ENCODE peak calls at places on chromosomes 3 and 15, in five cellular contexts. E is NCI-H460, O is activated T-cell treated with anti-CD3 and anti-CD28 coated beads for 24 hours, L is AML-193, M is colonic mucosa. Z is an unnamed sample.

GRCh38 chr15:35693286-35693685 is 147.3 kb upstream of the DPH6 start:
- DNase-seq in E (no peak), O (no peak), L (no peak), M (no peak), Z (no peak)

GRCh38 chr15:98906712-98907083 is 100.9 kb downstream of the PGPEP1L start:
- DNase-seq in E (no peak), O (no peak), L (no peak), M (no peak), Z (peak)

GRCh38 chr3:47910777-47911440 is 105.3 kb downstream of the MAP4 start:
- DNase-seq in E (no peak), O (no peak), L (no peak), M (no peak), Z (no peak)

GRCh38 chr3:45143673-45144670 is 2.2 kb downstream of the CDCP1 start:
- DNase-seq in E (no peak), O (no peak), L (no peak), M (no peak), Z (no peak)

GRCh38 chr15:59539799-59540198 is 71.8 kb upstream of the GCNT3 start:
- DNase-seq in E (no peak), O (no peak), L (no peak), M (no peak), Z (no peak)

GRCh38 chr15:50685976-50686467 is 575 bp downstream of the TRPM7 start:
- DNase-seq in E (no peak), O (peak), L (peak), M (no peak), Z (peak)

GRCh38 chr3:27767000-27767399 is 44.9 kb upstream of the EOMES start:
- DNase-seq in E (no peak), O (no peak), L (no peak), M (no peak), Z (no peak)

GRCh38 chr3:18743761-18744160 is 318.6 kb upstream of the SATB1 start:
- DNase-seq in E (no peak), O (no peak), L (no peak), M (no peak), Z (no peak)

GRCh38 chr3:15601399-15602145 is at the start of the genes BTD and HACL1:
- DNase-seq in E (peak), O (peak), L (no peak), M (peak), Z (peak)

GRCh38 chr3:65412591-65412990 is 626.1 kb downstream of the MAGI1 start:
- DNase-seq in E (no peak), O (no peak), L (no peak), M (peak), Z (peak)

GRCh38 chr3:183265713-183266417 is 12.8 kb downstream of the B3GNT5 start:
- DNase-seq in E (no peak), O (peak), L (no peak), M (peak), Z (peak)

GRCh38 chr3:152874896-152875749 is 40.2 kb downstream of the P2RY1 start:
- DNase-seq in E (no peak), O (no peak), L (no peak), M (no peak), Z (no peak)

GRCh38 chr3:167350245-167350862 is 29.7 kb downstream of the ZBBX start:
- DNase-seq in E (peak), O (no peak), L (peak), M (no peak), Z (no peak)

GRCh38 chr3:82977871-82978270 is 1216.4 kb upstream of the GBE1 start:
- DNase-seq in E (no peak), O (no peak), L (no peak), M (no peak), Z (no peak)

GRCh38 chr15:78392430-78392829 is 45.6 kb upstream of the IREB2 start:
- DNase-seq in E (no peak), O (no peak), L (no peak), M (peak), Z (peak)

GRCh38 chr3:32815812-32816438 is 1.9 kb upstream of the TRIM71 start:
- DNase-seq in E (no peak), O (no peak), L (no peak), M (no peak), Z (no peak)

GRCh38 chr15:45634442-45635190 is at the start of gene SQOR:
- DNase-seq in E (peak), O (peak), L (peak), M (peak), Z (peak)

GRCh38 chr3:20141306-20141705 is 44.7 kb downstream of the SGO1 start:
- DNase-seq in E (no peak), O (no peak), L (no peak), M (no peak), Z (no peak)

GRCh38 chr3:64687781-64688515 is at the start of gene ADAMTS9:
- DNase-seq in E (peak), O (no peak), L (no peak), M (peak), Z (peak)

GRCh38 chr3:50319181-50319871 is 3.2 kb downstream of the HYAL2 start:
- DNase-seq in E (no peak), O (no peak), L (no peak), M (no peak), Z (peak)

GRCh38 chr3:127959873-127960272 is 44.8 kb downstream of the KBTBD12 start:
- DNase-seq in E (peak), O (no peak), L (peak), M (peak), Z (no peak)

GRCh38 chr3:149472393-149472792 is 2.1 kb upstream of the TM4SF4 start:
- DNase-seq in E (no peak), O (no peak), L (no peak), M (no peak), Z (no peak)

GRCh38 chr3:31370681-31371080 is 162.0 kb upstream of the STT3B start:
- DNase-seq in E (no peak), O (no peak), L (no peak), M (no peak), Z (no peak)

GRCh38 chr15:90860942-90861675 is 7.3 kb upstream of the FURIN start:
- DNase-seq in E (peak), O (no peak), L (no peak), M (peak), Z (peak)

GRCh38 chr3:47669026-47669749 is 90.5 kb upstream of the CSPG5 start:
- DNase-seq in E (no peak), O (no peak), L (peak), M (no peak), Z (no peak)